ENCODE peak calls at places on chromosome 12, in four cellular contexts. One of them, this sample, is unnamed.
A peak's percentile ranks its signal among the peaks of the same experiment; 100 is the strongest.

GRCh38 chr12:27462151-27462694 is 15.7 kb downstream of the SMCO2 start:
- DNase-seq in GM06990: no peak
- DNase-seq in psoas muscle: no peak
- DNase-seq in nephron progenitor cell: no peak
- DNase-seq in this sample: peak; percentile 7

GRCh38 chr12:89346741-89347324 is 5.5 kb downstream of the DUSP6 start:
- DNase-seq in GM06990: peak; percentile 3
- DNase-seq in psoas muscle: no peak
- DNase-seq in nephron progenitor cell: no peak
- DNase-seq in this sample: peak; percentile 68

GRCh38 chr12:27808831-27809230 is 28.8 kb upstream of the MANSC4 start:
- DNase-seq in psoas muscle: no peak
- DNase-seq in GM06990: no peak
- DNase-seq in nephron progenitor cell: no peak
- DNase-seq in this sample: no peak

GRCh38 chr12:123063535-123063934 is 83.1 kb downstream of the ARL6IP4 start:
- DNase-seq in nephron progenitor cell: no peak
- DNase-seq in GM06990: no peak
- DNase-seq in psoas muscle: peak; percentile 23
- DNase-seq in this sample: no peak

GRCh38 chr12:26153421-26154154 is 28.8 kb upstream of the BHLHE41 start:
- DNase-seq in nephron progenitor cell: no peak
- DNase-seq in GM06990: no peak
- DNase-seq in psoas muscle: no peak
- DNase-seq in this sample: peak; percentile 95

GRCh38 chr12:56361487-56362129 is 1.0 kb downstream of the APOF start:
- DNase-seq in GM06990: no peak
- DNase-seq in psoas muscle: no peak
- DNase-seq in nephron progenitor cell: no peak
- DNase-seq in this sample: no peak

GRCh38 chr12:47733142-47733541 is 7.9 kb upstream of the ENDOU start:
- DNase-seq in GM06990: no peak
- DNase-seq in psoas muscle: no peak
- DNase-seq in nephron progenitor cell: no peak
- DNase-seq in this sample: no peak

GRCh38 chr12:93565760-93566159 is 6.7 kb upstream of the SOCS2 start:
- DNase-seq in nephron progenitor cell: no peak
- DNase-seq in psoas muscle: no peak
- DNase-seq in GM06990: no peak
- DNase-seq in this sample: no peak

GRCh38 chr12:120680165-120680738 is 6.7 kb upstream of the MLEC start:
- DNase-seq in nephron progenitor cell: no peak
- DNase-seq in psoas muscle: no peak
- DNase-seq in GM06990: no peak
- DNase-seq in this sample: no peak

GRCh38 chr12:54684636-54685630 is 36.8 kb upstream of the DCD start:
- DNase-seq in psoas muscle: no peak
- DNase-seq in GM06990: no peak
- DNase-seq in nephron progenitor cell: no peak
- DNase-seq in this sample: no peak

GRCh38 chr12:132429932-132430643 is 59.9 kb upstream of the FBRSL1 start:
- DNase-seq in nephron progenitor cell: peak; percentile 46
- DNase-seq in psoas muscle: no peak
- DNase-seq in GM06990: peak; percentile 76
- DNase-seq in this sample: peak; percentile 60

GRCh38 chr12:96094201-96094600 is 58.8 kb upstream of the LTA4H start:
- DNase-seq in GM06990: no peak
- DNase-seq in nephron progenitor cell: no peak
- DNase-seq in psoas muscle: no peak
- DNase-seq in this sample: peak; percentile 91

GRCh38 chr12:34405286-34406227 is 383.3 kb downstream of the ALG10 start:
- DNase-seq in psoas muscle: peak; percentile 36
- DNase-seq in nephron progenitor cell: no peak
- DNase-seq in GM06990: no peak
- DNase-seq in this sample: no peak

GRCh38 chr12:52061470-52062166 is 8.2 kb upstream of the ATG101 start:
- DNase-seq in psoas muscle: no peak
- DNase-seq in nephron progenitor cell: no peak
- DNase-seq in GM06990: no peak
- DNase-seq in this sample: no peak

GRCh38 chr12:87171356-87171755 is 857.8 kb downstream of the C12orf50 start:
- DNase-seq in nephron progenitor cell: no peak
- DNase-seq in GM06990: no peak
- DNase-seq in psoas muscle: no peak
- DNase-seq in this sample: no peak

GRCh38 chr12:13116259-13116658 is 12.8 kb upstream of the GSG1 start:
- DNase-seq in nephron progenitor cell: no peak
- DNase-seq in psoas muscle: no peak
- DNase-seq in GM06990: no peak
- DNase-seq in this sample: no peak

GRCh38 chr12:2267624-2268477 is 215.1 kb downstream of the CACNA1C start:
- DNase-seq in nephron progenitor cell: no peak
- DNase-seq in GM06990: no peak
- DNase-seq in psoas muscle: peak; percentile 79
- DNase-seq in this sample: no peak

GRCh38 chr12:52828156-52829090 is 5.7 kb downstream of the KRT79 start:
- DNase-seq in GM06990: no peak
- DNase-seq in nephron progenitor cell: no peak
- DNase-seq in psoas muscle: no peak
- DNase-seq in this sample: no peak

GRCh38 chr12:18811268-18811667 is 73.3 kb downstream of the CAPZA3 start:
- DNase-seq in nephron progenitor cell: no peak
- DNase-seq in psoas muscle: no peak
- DNase-seq in GM06990: no peak
- DNase-seq in this sample: no peak

GRCh38 chr12:4027412-4027811 is 154.2 kb upstream of the PARP11 start:
- DNase-seq in nephron progenitor cell: no peak
- DNase-seq in GM06990: no peak
- DNase-seq in psoas muscle: no peak
- DNase-seq in this sample: no peak

GRCh38 chr12:54933381-54933780 is 51.2 kb downstream of the TESPA1 start:
- DNase-seq in psoas muscle: no peak
- DNase-seq in GM06990: peak; percentile 20
- DNase-seq in nephron progenitor cell: no peak
- DNase-seq in this sample: peak; percentile 82

GRCh38 chr12:103012884-103013283 is 55.4 kb downstream of the ASCL1 start:
- DNase-seq in nephron progenitor cell: peak; percentile 29
- DNase-seq in psoas muscle: no peak
- DNase-seq in GM06990: no peak
- DNase-seq in this sample: no peak

GRCh38 chr12:124640096-124640495 is 72.7 kb upstream of the NCOR2 start:
- DNase-seq in GM06990: no peak
- DNase-seq in psoas muscle: no peak
- DNase-seq in nephron progenitor cell: no peak
- DNase-seq in this sample: peak; percentile 89

GRCh38 chr12:132366341-132366861 is 37.0 kb upstream of the GALNT9 start:
- DNase-seq in psoas muscle: no peak
- DNase-seq in GM06990: no peak
- DNase-seq in nephron progenitor cell: peak; percentile 75
- DNase-seq in this sample: no peak

GRCh38 chr12:105922670-105923102 is 216.1 kb downstream of the NUAK1 start:
- DNase-seq in nephron progenitor cell: no peak
- DNase-seq in psoas muscle: no peak
- DNase-seq in GM06990: no peak
- DNase-seq in this sample: peak; percentile 70

GRCh38 chr12:92649511-92650227 is 53.1 kb upstream of the PLEKHG7 start:
- DNase-seq in GM06990: peak; percentile 39
- DNase-seq in psoas muscle: no peak
- DNase-seq in nephron progenitor cell: peak; percentile 50
- DNase-seq in this sample: peak; percentile 91

GRCh38 chr12:49018282-49019119 is at the start of gene PRKAG1:
- DNase-seq in nephron progenitor cell: peak; percentile 94
- DNase-seq in psoas muscle: peak; percentile 98
- DNase-seq in GM06990: peak; percentile 97
- DNase-seq in this sample: peak; percentile 97
- TF ChIP-seq CTCF in nephron progenitor cell: peak; percentile 41
- TF ChIP-seq CTCF in psoas muscle: peak; percentile 42
- TF ChIP-seq CTCF in GM06990: peak; percentile 67
- TF ChIP-seq CTCF in this sample: peak; percentile 44

GRCh38 chr12:49357099-49357678 is 10.1 kb upstream of the SPATS2 start:
- DNase-seq in psoas muscle: no peak
- DNase-seq in GM06990: no peak
- DNase-seq in nephron progenitor cell: no peak
- DNase-seq in this sample: peak; percentile 61
- TF ChIP-seq CTCF in psoas muscle: peak; percentile 34
- TF ChIP-seq CTCF in GM06990: peak; percentile 38
- TF ChIP-seq CTCF in nephron progenitor cell: peak; percentile 55
- TF ChIP-seq CTCF in this sample: peak; percentile 22

GRCh38 chr12:131142891-131143637 is 189.4 kb downstream of the ADGRD1 start:
- DNase-seq in GM06990: no peak
- DNase-seq in psoas muscle: no peak
- DNase-seq in nephron progenitor cell: no peak
- DNase-seq in this sample: no peak
- TF ChIP-seq CTCF in GM06990: no peak
- TF ChIP-seq CTCF in psoas muscle: no peak
- TF ChIP-seq CTCF in nephron progenitor cell: no peak
- TF ChIP-seq CTCF in this sample: no peak

DNA sequence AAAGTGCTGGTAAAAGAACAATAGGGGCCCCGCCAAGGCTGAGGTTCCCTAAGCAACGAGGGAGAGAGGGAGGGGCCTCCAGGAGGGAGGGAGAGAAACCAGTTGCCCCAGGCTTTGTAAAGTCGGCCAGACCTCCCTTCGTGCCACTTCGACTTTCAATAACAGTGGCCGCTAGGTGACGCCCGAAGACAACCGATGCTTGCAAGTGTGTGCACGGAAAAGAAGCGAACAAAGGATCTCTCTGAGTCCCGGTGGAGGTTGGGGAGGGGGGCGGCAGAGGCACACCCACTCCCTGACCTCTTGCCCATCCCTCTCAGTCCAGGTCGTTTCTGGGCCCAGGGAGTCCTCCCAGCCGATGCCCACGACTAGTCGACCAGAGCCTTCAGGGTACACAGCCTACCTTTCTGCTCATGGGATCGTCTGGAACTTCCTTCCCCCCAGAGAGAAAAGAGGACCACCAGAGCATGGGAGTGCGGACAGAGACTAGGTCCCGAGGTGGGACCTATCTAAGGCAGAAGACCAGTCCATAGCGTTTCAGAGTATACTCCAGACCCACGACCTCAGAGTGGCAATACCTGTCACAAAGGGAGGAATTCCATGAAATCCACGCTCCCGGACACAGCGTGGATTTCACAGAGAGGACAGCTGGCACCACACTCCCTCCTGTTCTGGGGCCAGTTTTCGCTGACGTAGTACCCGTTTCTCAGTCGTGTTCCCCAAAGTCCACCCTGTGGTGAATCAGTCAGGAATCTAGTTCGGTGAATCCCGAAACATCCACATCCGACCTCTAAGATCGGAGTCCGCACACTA is 262.7 kb upstream of the ALG10B start:
- DNase-seq in psoas muscle: no peak
- DNase-seq in nephron progenitor cell: no peak
- DNase-seq in GM06990: no peak
- DNase-seq in this sample: peak; percentile 46
- TF ChIP-seq CTCF in psoas muscle: no peak
- TF ChIP-seq CTCF in nephron progenitor cell: no peak
- TF ChIP-seq CTCF in GM06990: no peak
- TF ChIP-seq CTCF in this sample: no peak

DNA sequence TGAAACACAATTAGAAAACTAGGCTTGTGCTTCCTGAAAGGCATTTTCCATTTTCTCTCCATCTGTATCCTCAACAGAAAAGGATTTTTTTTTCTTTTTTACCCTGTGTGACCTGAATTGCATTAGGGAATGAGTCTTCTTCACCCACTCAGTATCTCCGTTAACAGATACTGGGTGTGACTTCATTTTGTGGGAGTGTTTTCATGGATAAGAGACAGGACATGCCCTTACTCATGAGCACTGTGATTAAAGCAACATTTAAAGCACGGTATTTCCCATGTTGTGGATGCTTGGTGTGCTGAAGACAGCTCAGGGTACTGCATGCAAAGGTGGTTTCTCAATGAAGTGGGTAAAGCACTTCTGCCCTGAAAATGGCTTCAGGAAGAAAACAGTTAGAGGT is 1397.3 kb upstream of the TMEM132C start:
- DNase-seq in nephron progenitor cell: no peak
- DNase-seq in GM06990: no peak
- DNase-seq in psoas muscle: no peak
- DNase-seq in this sample: no peak
- TF ChIP-seq CTCF in nephron progenitor cell: no peak
- TF ChIP-seq CTCF in GM06990: no peak
- TF ChIP-seq CTCF in psoas muscle: no peak
- TF ChIP-seq CTCF in this sample: no peak

GRCh38 chr12:94712852-94713545 is 62.6 kb upstream of the TMCC3 start:
- DNase-seq in psoas muscle: peak; percentile 60
- DNase-seq in GM06990: no peak
- DNase-seq in nephron progenitor cell: no peak
- DNase-seq in this sample: no peak

GRCh38 chr12:94714378-94714777 is 64.0 kb upstream of the TMCC3 start:
- DNase-seq in GM06990: no peak
- DNase-seq in nephron progenitor cell: no peak
- DNase-seq in psoas muscle: peak; percentile 78
- DNase-seq in this sample: peak; percentile 87

GRCh38 chr12:94707892-94708291 is 57.5 kb upstream of the TMCC3 start:
- DNase-seq in GM06990: no peak
- DNase-seq in psoas muscle: peak; percentile 66
- DNase-seq in nephron progenitor cell: no peak
- DNase-seq in this sample: no peak

GRCh38 chr12:94706250-94706661 is 55.9 kb upstream of the TMCC3 start:
- DNase-seq in psoas muscle: no peak
- DNase-seq in nephron progenitor cell: no peak
- DNase-seq in GM06990: no peak
- DNase-seq in this sample: peak; percentile 87

GRCh38 chr12:94710933-94711332 is 60.6 kb upstream of the TMCC3 start:
- DNase-seq in nephron progenitor cell: no peak
- DNase-seq in GM06990: no peak
- DNase-seq in psoas muscle: peak; percentile 53
- DNase-seq in this sample: peak; percentile 41
- TF ChIP-seq CTCF in nephron progenitor cell: no peak
- TF ChIP-seq CTCF in GM06990: peak; percentile 62
- TF ChIP-seq CTCF in psoas muscle: peak; percentile 19
- TF ChIP-seq CTCF in this sample: no peak

GRCh38 chr12:111351026-111351425 is 17.9 kb downstream of the PHETA1 start:
- DNase-seq in GM06990: no peak
- DNase-seq in nephron progenitor cell: no peak
- DNase-seq in psoas muscle: no peak
- DNase-seq in this sample: no peak
- TF ChIP-seq CTCF in GM06990: no peak
- TF ChIP-seq CTCF in nephron progenitor cell: no peak
- TF ChIP-seq CTCF in psoas muscle: no peak
- TF ChIP-seq CTCF in this sample: no peak

GRCh38 chr12:128583453-128583852 is 240.3 kb downstream of the SLC15A4 start:
- DNase-seq in nephron progenitor cell: no peak
- DNase-seq in psoas muscle: no peak
- DNase-seq in GM06990: no peak
- DNase-seq in this sample: no peak
- TF ChIP-seq CTCF in nephron progenitor cell: peak; percentile 16
- TF ChIP-seq CTCF in psoas muscle: no peak
- TF ChIP-seq CTCF in GM06990: peak; percentile 19
- TF ChIP-seq CTCF in this sample: no peak

GRCh38 chr12:48980389-48980952 is 2.3 kb downstream of the WNT1 start:
- DNase-seq in GM06990: no peak
- DNase-seq in psoas muscle: peak; percentile 64
- DNase-seq in nephron progenitor cell: no peak
- DNase-seq in this sample: no peak
- TF ChIP-seq CTCF in GM06990: no peak
- TF ChIP-seq CTCF in psoas muscle: no peak
- TF ChIP-seq CTCF in nephron progenitor cell: no peak
- TF ChIP-seq CTCF in this sample: no peak

GRCh38 chr12:58310368-58310767 is 369.0 kb downstream of the ATP23 start:
- DNase-seq in nephron progenitor cell: no peak
- DNase-seq in GM06990: no peak
- DNase-seq in psoas muscle: no peak
- DNase-seq in this sample: peak; percentile 25
- TF ChIP-seq CTCF in nephron progenitor cell: no peak
- TF ChIP-seq CTCF in GM06990: no peak
- TF ChIP-seq CTCF in psoas muscle: no peak
- TF ChIP-seq CTCF in this sample: no peak